ENCODE peak calls at places on chromosomes 6 and 20, in six cellular contexts. One of them, this sample, is unnamed.

GRCh38 chr6:27415898-27416297 is 27.3 kb downstream of the ZNF391 start:
- DNase-seq in tibial artery: no peak
- DNase-seq in sigmoid colon: no peak
- DNase-seq in astrocyte of the spinal cord: no peak
- DNase-seq in T-helper 2 cell: no peak
- DNase-seq in foreskin fibroblast: peak; percentile 3
- DNase-seq in this sample: no peak

GRCh38 chr6:87817226-87817625 is 115.2 kb upstream of the AKIRIN2 start:
- DNase-seq in foreskin fibroblast: peak; percentile 10
- DNase-seq in T-helper 2 cell: no peak
- DNase-seq in tibial artery: no peak
- DNase-seq in sigmoid colon: no peak
- DNase-seq in astrocyte of the spinal cord: peak; percentile 45
- DNase-seq in this sample: peak; percentile 16

GRCh38 chr20:14657231-14657630 is 319.8 kb upstream of the FLRT3 start:
- DNase-seq in sigmoid colon: no peak
- DNase-seq in T-helper 2 cell: no peak
- DNase-seq in foreskin fibroblast: no peak
- DNase-seq in tibial artery: no peak
- DNase-seq in astrocyte of the spinal cord: no peak
- DNase-seq in this sample: peak; percentile 12

GRCh38 chr6:72348926-72349325 is 272.9 kb upstream of the KCNQ5 start:
- DNase-seq in astrocyte of the spinal cord: peak; percentile 77
- DNase-seq in tibial artery: no peak
- DNase-seq in foreskin fibroblast: peak; percentile 53
- DNase-seq in sigmoid colon: no peak
- DNase-seq in T-helper 2 cell: no peak
- DNase-seq in this sample: no peak

GRCh38 chr20:33945391-33946079 is 48.2 kb upstream of the RALY start:
- DNase-seq in astrocyte of the spinal cord: peak; percentile 49
- DNase-seq in T-helper 2 cell: no peak
- DNase-seq in tibial artery: no peak
- DNase-seq in foreskin fibroblast: peak; percentile 79
- DNase-seq in sigmoid colon: no peak
- DNase-seq in this sample: no peak

GRCh38 chr6:47787620-47788497 is 6.0 kb downstream of the OPN5 start:
- DNase-seq in astrocyte of the spinal cord: peak; percentile 63
- DNase-seq in T-helper 2 cell: peak; percentile 24
- DNase-seq in tibial artery: no peak
- DNase-seq in foreskin fibroblast: peak; percentile 72
- DNase-seq in sigmoid colon: peak; percentile 65
- DNase-seq in this sample: peak; percentile 59

GRCh38 chr6:158868122-158868480 is 48.9 kb upstream of the EZR start:
- DNase-seq in tibial artery: no peak
- DNase-seq in astrocyte of the spinal cord: no peak
- DNase-seq in T-helper 2 cell: no peak
- DNase-seq in sigmoid colon: no peak
- DNase-seq in foreskin fibroblast: no peak
- DNase-seq in this sample: no peak

GRCh38 chr20:33604084-33604990 is 57.8 kb upstream of the C20orf144 start:
- DNase-seq in T-helper 2 cell: no peak
- DNase-seq in tibial artery: no peak
- DNase-seq in astrocyte of the spinal cord: no peak
- DNase-seq in foreskin fibroblast: peak; percentile 48
- DNase-seq in sigmoid colon: no peak
- DNase-seq in this sample: no peak

GRCh38 chr6:84546427-84546914 is 217.9 kb downstream of the TBX18 start:
- DNase-seq in tibial artery: no peak
- DNase-seq in foreskin fibroblast: peak; percentile 81
- DNase-seq in astrocyte of the spinal cord: peak; percentile 52
- DNase-seq in T-helper 2 cell: no peak
- DNase-seq in sigmoid colon: no peak
- DNase-seq in this sample: peak; percentile 76

GRCh38 chr6:161503570-161503969 is 229.7 kb upstream of the AGPAT4 start:
- DNase-seq in tibial artery: no peak
- DNase-seq in sigmoid colon: no peak
- DNase-seq in astrocyte of the spinal cord: no peak
- DNase-seq in T-helper 2 cell: no peak
- DNase-seq in foreskin fibroblast: no peak
- DNase-seq in this sample: peak; percentile 65

GRCh38 chr6:14706378-14706929 is 539.4 kb upstream of the JARID2 start:
- DNase-seq in foreskin fibroblast: peak; percentile 99
- DNase-seq in astrocyte of the spinal cord: peak; percentile 99
- DNase-seq in tibial artery: peak; percentile 26
- DNase-seq in T-helper 2 cell: no peak
- DNase-seq in sigmoid colon: peak; percentile 84
- DNase-seq in this sample: peak; percentile 84